ENCODE peak calls at places on chromosomes 7 and 10, in five cellular contexts. One of them, this sample, is unnamed.

GRCh38 chr7:156819733-156820295 is 73.2 kb downstream of the LMBR1 start:
- DNase-seq in occipital lobe: no peak
- DNase-seq in activated CD4-positive, alpha-beta T cell treated with anti-CD3 and anti-CD28 coated beads for 1 hour: no peak
- DNase-seq in memory B cell: no peak
- DNase-seq in fibroblast of lung: no peak
- DNase-seq in this sample: no peak

GRCh38 chr7:87628780-87629569 is 777 bp downstream of the RUNDC3B start:
- DNase-seq in occipital lobe: peak; percentile 15
- DNase-seq in activated CD4-positive, alpha-beta T cell treated with anti-CD3 and anti-CD28 coated beads for 1 hour: no peak
- DNase-seq in fibroblast of lung: peak; percentile 15
- DNase-seq in memory B cell: peak; percentile 58
- DNase-seq in this sample: peak; percentile 2

GRCh38 chr10:101817542-101818118 is 614 bp downstream of the OGA start:
- DNase-seq in occipital lobe: no peak
- DNase-seq in memory B cell: no peak
- DNase-seq in fibroblast of lung: peak; percentile 97
- DNase-seq in activated CD4-positive, alpha-beta T cell treated with anti-CD3 and anti-CD28 coated beads for 1 hour: no peak
- DNase-seq in this sample: peak; percentile 83

GRCh38 chr7:93944673-93945072 is 23.1 kb downstream of the GNG11 start:
- DNase-seq in memory B cell: no peak
- DNase-seq in fibroblast of lung: peak; percentile 52
- DNase-seq in occipital lobe: no peak
- DNase-seq in activated CD4-positive, alpha-beta T cell treated with anti-CD3 and anti-CD28 coated beads for 1 hour: no peak
- DNase-seq in this sample: no peak

GRCh38 chr10:84525120-84525806 is 196.9 kb downstream of the CCSER2 start:
- DNase-seq in occipital lobe: no peak
- DNase-seq in memory B cell: no peak
- DNase-seq in activated CD4-positive, alpha-beta T cell treated with anti-CD3 and anti-CD28 coated beads for 1 hour: no peak
- DNase-seq in fibroblast of lung: peak; percentile 45
- DNase-seq in this sample: no peak

GRCh38 chr7:128381161-128381821 is 19.8 kb upstream of the PRRT4 start:
- DNase-seq in activated CD4-positive, alpha-beta T cell treated with anti-CD3 and anti-CD28 coated beads for 1 hour: no peak
- DNase-seq in fibroblast of lung: no peak
- DNase-seq in memory B cell: no peak
- DNase-seq in occipital lobe: no peak
- DNase-seq in this sample: peak; percentile 60

GRCh38 chr7:90236890-90237289 is 8.1 kb upstream of the CFAP69 start:
- DNase-seq in memory B cell: no peak
- DNase-seq in fibroblast of lung: no peak
- DNase-seq in occipital lobe: no peak
- DNase-seq in activated CD4-positive, alpha-beta T cell treated with anti-CD3 and anti-CD28 coated beads for 1 hour: no peak
- DNase-seq in this sample: peak; percentile 86

GRCh38 chr7:2520131-2520807 is 695 bp downstream of the LFNG start:
- DNase-seq in activated CD4-positive, alpha-beta T cell treated with anti-CD3 and anti-CD28 coated beads for 1 hour: no peak
- DNase-seq in fibroblast of lung: no peak
- DNase-seq in occipital lobe: no peak
- DNase-seq in memory B cell: no peak
- DNase-seq in this sample: no peak

GRCh38 chr7:1460757-1461639 is 1.7 kb upstream of the MICALL2 start:
- DNase-seq in activated CD4-positive, alpha-beta T cell treated with anti-CD3 and anti-CD28 coated beads for 1 hour: no peak
- DNase-seq in fibroblast of lung: peak; percentile 55
- DNase-seq in memory B cell: no peak
- DNase-seq in occipital lobe: no peak
- DNase-seq in this sample: peak; percentile 84

GRCh38 chr7:71140264-71140663 is 8.3 kb downstream of the GALNT17 start:
- DNase-seq in activated CD4-positive, alpha-beta T cell treated with anti-CD3 and anti-CD28 coated beads for 1 hour: no peak
- DNase-seq in memory B cell: no peak
- DNase-seq in fibroblast of lung: no peak
- DNase-seq in occipital lobe: no peak
- DNase-seq in this sample: no peak

GRCh38 chr7:65338346-65338745 is 35.3 kb upstream of the ZNF92 start:
- DNase-seq in activated CD4-positive, alpha-beta T cell treated with anti-CD3 and anti-CD28 coated beads for 1 hour: no peak
- DNase-seq in memory B cell: no peak
- DNase-seq in occipital lobe: no peak
- DNase-seq in fibroblast of lung: no peak
- DNase-seq in this sample: no peak

GRCh38 chr10:94496010-94496409 is 49.6 kb upstream of the HELLS start:
- DNase-seq in fibroblast of lung: peak; percentile 18
- DNase-seq in occipital lobe: no peak
- DNase-seq in memory B cell: no peak
- DNase-seq in activated CD4-positive, alpha-beta T cell treated with anti-CD3 and anti-CD28 coated beads for 1 hour: no peak
- DNase-seq in this sample: peak; percentile 9

GRCh38 chr7:73829921-73830617 is 727 bp upstream of the CLDN4 start:
- DNase-seq in activated CD4-positive, alpha-beta T cell treated with anti-CD3 and anti-CD28 coated beads for 1 hour: no peak
- DNase-seq in memory B cell: no peak
- DNase-seq in occipital lobe: no peak
- DNase-seq in fibroblast of lung: no peak
- DNase-seq in this sample: no peak

GRCh38 chr7:100119701-100120517 is 475 bp downstream of the CNPY4 start:
- DNase-seq in occipital lobe: peak; percentile 82
- DNase-seq in memory B cell: no peak
- DNase-seq in fibroblast of lung: peak; percentile 51
- DNase-seq in activated CD4-positive, alpha-beta T cell treated with anti-CD3 and anti-CD28 coated beads for 1 hour: peak; percentile 51
- DNase-seq in this sample: peak; percentile 80

GRCh38 chr10:70055550-70055949 is 2.9 kb downstream of the MACROH2A2 start:
- DNase-seq in memory B cell: no peak
- DNase-seq in fibroblast of lung: peak; percentile 44
- DNase-seq in occipital lobe: no peak
- DNase-seq in activated CD4-positive, alpha-beta T cell treated with anti-CD3 and anti-CD28 coated beads for 1 hour: no peak
- DNase-seq in this sample: no peak

GRCh38 chr7:3683886-3684539 is 383.0 kb downstream of the SDK1 start:
- DNase-seq in memory B cell: no peak
- DNase-seq in occipital lobe: no peak
- DNase-seq in fibroblast of lung: no peak
- DNase-seq in activated CD4-positive, alpha-beta T cell treated with anti-CD3 and anti-CD28 coated beads for 1 hour: no peak
- DNase-seq in this sample: no peak

GRCh38 chr10:129094813-129095212 is 372.2 kb upstream of the MGMT start:
- DNase-seq in fibroblast of lung: no peak
- DNase-seq in memory B cell: no peak
- DNase-seq in occipital lobe: no peak
- DNase-seq in activated CD4-positive, alpha-beta T cell treated with anti-CD3 and anti-CD28 coated beads for 1 hour: no peak
- DNase-seq in this sample: no peak

GRCh38 chr7:142476077-142476476 is 218.2 kb upstream of the PRSS58 start:
- DNase-seq in activated CD4-positive, alpha-beta T cell treated with anti-CD3 and anti-CD28 coated beads for 1 hour: no peak
- DNase-seq in fibroblast of lung: peak; percentile 67
- DNase-seq in occipital lobe: no peak
- DNase-seq in memory B cell: no peak
- DNase-seq in this sample: no peak

GRCh38 chr10:8039323-8039922 is 15.1 kb upstream of the GATA3 start:
- DNase-seq in memory B cell: no peak
- DNase-seq in occipital lobe: no peak
- DNase-seq in fibroblast of lung: no peak
- DNase-seq in activated CD4-positive, alpha-beta T cell treated with anti-CD3 and anti-CD28 coated beads for 1 hour: no peak
- DNase-seq in this sample: no peak

GRCh38 chr10:114685456-114685855 is 27.4 kb upstream of the ABLIM1 start:
- DNase-seq in memory B cell: no peak
- DNase-seq in occipital lobe: no peak
- DNase-seq in fibroblast of lung: no peak
- DNase-seq in activated CD4-positive, alpha-beta T cell treated with anti-CD3 and anti-CD28 coated beads for 1 hour: no peak
- DNase-seq in this sample: no peak

GRCh38 chr10:98328640-98329039 is 60.6 kb upstream of the LOXL4 start:
- DNase-seq in occipital lobe: no peak
- DNase-seq in fibroblast of lung: no peak
- DNase-seq in activated CD4-positive, alpha-beta T cell treated with anti-CD3 and anti-CD28 coated beads for 1 hour: no peak
- DNase-seq in memory B cell: no peak
- DNase-seq in this sample: no peak

GRCh38 chr7:47672966-47673365 is 91.1 kb upstream of the TNS3 start:
- DNase-seq in occipital lobe: no peak
- DNase-seq in fibroblast of lung: peak; percentile 48
- DNase-seq in memory B cell: no peak
- DNase-seq in activated CD4-positive, alpha-beta T cell treated with anti-CD3 and anti-CD28 coated beads for 1 hour: no peak
- DNase-seq in this sample: no peak

This sample was measured in myocyte.